ENCODE peak calls at places on chromosomes 13 and 19, in ten cellular contexts. One of them, this sample, is unnamed.

GRCh38 chr19:21423057-21424041 is 26.4 kb downstream of the ZNF493 start:
- DNase-seq in skeletal muscle cell: no peak
- DNase-seq in IMR-90: no peak
- DNase-seq in NCI-H460: no peak
- DNase-seq in stimulated activated CD4-positive, alpha-beta T cell treated with anti-CD3 and anti-CD28 coated beads, Interleukin-2, amount 100 ng/mL, for 48 hours: no peak
- DNase-seq in cardiac fibroblast: no peak
- DNase-seq in DMS 273 treated with DMSO at 0.1 percent for 48 hours: no peak
- DNase-seq in activated naive CD4-positive, alpha-beta T cell: no peak
- DNase-seq in NCI-H1092: no peak
- DNase-seq in coronary artery: no peak
- DNase-seq in this sample: no peak

GRCh38 chr19:1921326-1921725 is 16.1 kb downstream of the ADAT3 start:
- DNase-seq in cardiac fibroblast: no peak
- DNase-seq in skeletal muscle cell: no peak
- DNase-seq in NCI-H1092: no peak
- DNase-seq in stimulated activated CD4-positive, alpha-beta T cell treated with anti-CD3 and anti-CD28 coated beads, Interleukin-2, amount 100 ng/mL, for 48 hours: no peak
- DNase-seq in coronary artery: no peak
- DNase-seq in IMR-90: no peak
- DNase-seq in NCI-H460: no peak
- DNase-seq in activated naive CD4-positive, alpha-beta T cell: no peak
- DNase-seq in DMS 273 treated with DMSO at 0.1 percent for 48 hours: no peak
- DNase-seq in this sample: no peak

GRCh38 chr19:32674153-32674958 is 624 bp downstream of the ANKRD27 start:
- DNase-seq in activated naive CD4-positive, alpha-beta T cell: no peak
- DNase-seq in NCI-H1092: no peak
- DNase-seq in NCI-H460: no peak
- DNase-seq in DMS 273 treated with DMSO at 0.1 percent for 48 hours: no peak
- DNase-seq in skeletal muscle cell: no peak
- DNase-seq in cardiac fibroblast: no peak
- DNase-seq in coronary artery: no peak
- DNase-seq in stimulated activated CD4-positive, alpha-beta T cell treated with anti-CD3 and anti-CD28 coated beads, Interleukin-2, amount 100 ng/mL, for 48 hours: no peak
- DNase-seq in IMR-90: no peak
- DNase-seq in this sample: no peak

GRCh38 chr19:43780706-43781525 is at the start of gene KCNN4:
- DNase-seq in skeletal muscle cell: no peak
- DNase-seq in NCI-H1092: no peak
- DNase-seq in IMR-90: peak
- DNase-seq in NCI-H460: no peak
- DNase-seq in DMS 273 treated with DMSO at 0.1 percent for 48 hours: no peak
- DNase-seq in stimulated activated CD4-positive, alpha-beta T cell treated with anti-CD3 and anti-CD28 coated beads, Interleukin-2, amount 100 ng/mL, for 48 hours: peak
- DNase-seq in activated naive CD4-positive, alpha-beta T cell: peak
- DNase-seq in cardiac fibroblast: no peak
- DNase-seq in coronary artery: no peak
- DNase-seq in this sample: peak

GRCh38 chr19:14974488-14974887 is 5.2 kb downstream of the SLC1A6 start:
- DNase-seq in cardiac fibroblast: no peak
- DNase-seq in coronary artery: no peak
- DNase-seq in skeletal muscle cell: no peak
- DNase-seq in IMR-90: no peak
- DNase-seq in NCI-H1092: no peak
- DNase-seq in stimulated activated CD4-positive, alpha-beta T cell treated with anti-CD3 and anti-CD28 coated beads, Interleukin-2, amount 100 ng/mL, for 48 hours: no peak
- DNase-seq in activated naive CD4-positive, alpha-beta T cell: no peak
- DNase-seq in DMS 273 treated with DMSO at 0.1 percent for 48 hours: no peak
- DNase-seq in NCI-H460: no peak
- DNase-seq in this sample: no peak

GRCh38 chr19:35006342-35006998 is 6.3 kb downstream of the GRAMD1A start:
- DNase-seq in IMR-90: peak
- DNase-seq in DMS 273 treated with DMSO at 0.1 percent for 48 hours: no peak
- DNase-seq in stimulated activated CD4-positive, alpha-beta T cell treated with anti-CD3 and anti-CD28 coated beads, Interleukin-2, amount 100 ng/mL, for 48 hours: no peak
- DNase-seq in coronary artery: no peak
- DNase-seq in activated naive CD4-positive, alpha-beta T cell: no peak
- DNase-seq in cardiac fibroblast: peak
- DNase-seq in skeletal muscle cell: no peak
- DNase-seq in NCI-H1092: no peak
- DNase-seq in NCI-H460: peak
- DNase-seq in this sample: no peak

GRCh38 chr13:98484289-98485219 is 92.4 kb downstream of the STK24 start:
- DNase-seq in activated naive CD4-positive, alpha-beta T cell: no peak
- DNase-seq in coronary artery: peak
- DNase-seq in NCI-H460: peak
- DNase-seq in NCI-H1092: peak
- DNase-seq in skeletal muscle cell: peak
- DNase-seq in cardiac fibroblast: peak
- DNase-seq in stimulated activated CD4-positive, alpha-beta T cell treated with anti-CD3 and anti-CD28 coated beads, Interleukin-2, amount 100 ng/mL, for 48 hours: peak
- DNase-seq in IMR-90: peak
- DNase-seq in DMS 273 treated with DMSO at 0.1 percent for 48 hours: peak
- DNase-seq in this sample: peak

GRCh38 chr13:94169783-94170513 is 309.5 kb downstream of the DCT start:
- DNase-seq in IMR-90: no peak
- DNase-seq in cardiac fibroblast: peak
- DNase-seq in NCI-H460: no peak
- DNase-seq in stimulated activated CD4-positive, alpha-beta T cell treated with anti-CD3 and anti-CD28 coated beads, Interleukin-2, amount 100 ng/mL, for 48 hours: no peak
- DNase-seq in NCI-H1092: no peak
- DNase-seq in DMS 273 treated with DMSO at 0.1 percent for 48 hours: no peak
- DNase-seq in skeletal muscle cell: no peak
- DNase-seq in coronary artery: peak
- DNase-seq in activated naive CD4-positive, alpha-beta T cell: no peak
- DNase-seq in this sample: peak

GRCh38 chr13:28542804-28543203 is 47.9 kb upstream of the FLT1 start:
- DNase-seq in activated naive CD4-positive, alpha-beta T cell: no peak
- DNase-seq in cardiac fibroblast: no peak
- DNase-seq in coronary artery: no peak
- DNase-seq in NCI-H1092: no peak
- DNase-seq in NCI-H460: no peak
- DNase-seq in IMR-90: no peak
- DNase-seq in DMS 273 treated with DMSO at 0.1 percent for 48 hours: no peak
- DNase-seq in stimulated activated CD4-positive, alpha-beta T cell treated with anti-CD3 and anti-CD28 coated beads, Interleukin-2, amount 100 ng/mL, for 48 hours: no peak
- DNase-seq in skeletal muscle cell: no peak
- DNase-seq in this sample: no peak

GRCh38 chr13:26446751-26447150 is 110.7 kb upstream of the WASF3 start:
- DNase-seq in IMR-90: no peak
- DNase-seq in cardiac fibroblast: no peak
- DNase-seq in skeletal muscle cell: no peak
- DNase-seq in DMS 273 treated with DMSO at 0.1 percent for 48 hours: no peak
- DNase-seq in NCI-H1092: no peak
- DNase-seq in activated naive CD4-positive, alpha-beta T cell: no peak
- DNase-seq in stimulated activated CD4-positive, alpha-beta T cell treated with anti-CD3 and anti-CD28 coated beads, Interleukin-2, amount 100 ng/mL, for 48 hours: no peak
- DNase-seq in coronary artery: no peak
- DNase-seq in NCI-H460: no peak
- DNase-seq in this sample: no peak

GRCh38 chr13:97567510-97568243 is 133.7 kb downstream of the RAP2A start:
- DNase-seq in NCI-H460: peak
- DNase-seq in skeletal muscle cell: peak
- DNase-seq in NCI-H1092: no peak
- DNase-seq in stimulated activated CD4-positive, alpha-beta T cell treated with anti-CD3 and anti-CD28 coated beads, Interleukin-2, amount 100 ng/mL, for 48 hours: no peak
- DNase-seq in coronary artery: no peak
- DNase-seq in activated naive CD4-positive, alpha-beta T cell: no peak
- DNase-seq in DMS 273 treated with DMSO at 0.1 percent for 48 hours: no peak
- DNase-seq in cardiac fibroblast: peak
- DNase-seq in IMR-90: peak
- DNase-seq in this sample: peak

GRCh38 chr19:778910-779653 is 18.2 kb upstream of the PTBP1 start:
- DNase-seq in NCI-H460: peak
- DNase-seq in NCI-H1092: no peak
- DNase-seq in DMS 273 treated with DMSO at 0.1 percent for 48 hours: no peak
- DNase-seq in IMR-90: peak
- DNase-seq in activated naive CD4-positive, alpha-beta T cell: no peak
- DNase-seq in stimulated activated CD4-positive, alpha-beta T cell treated with anti-CD3 and anti-CD28 coated beads, Interleukin-2, amount 100 ng/mL, for 48 hours: no peak
- DNase-seq in skeletal muscle cell: peak
- DNase-seq in cardiac fibroblast: peak
- DNase-seq in coronary artery: no peak
- DNase-seq in this sample: peak

GRCh38 chr19:40717880-40718773 is 1.2 kb downstream of the ITPKC start:
- DNase-seq in NCI-H1092: no peak
- DNase-seq in NCI-H460: no peak
- DNase-seq in activated naive CD4-positive, alpha-beta T cell: no peak
- DNase-seq in IMR-90: peak
- DNase-seq in stimulated activated CD4-positive, alpha-beta T cell treated with anti-CD3 and anti-CD28 coated beads, Interleukin-2, amount 100 ng/mL, for 48 hours: no peak
- DNase-seq in skeletal muscle cell: no peak
- DNase-seq in DMS 273 treated with DMSO at 0.1 percent for 48 hours: no peak
- DNase-seq in coronary artery: no peak
- DNase-seq in cardiac fibroblast: peak
- DNase-seq in this sample: peak

GRCh38 chr13:77810430-77810829 is 108.2 kb downstream of the EDNRB start:
- DNase-seq in NCI-H460: peak
- DNase-seq in IMR-90: peak
- DNase-seq in NCI-H1092: no peak
- DNase-seq in coronary artery: no peak
- DNase-seq in DMS 273 treated with DMSO at 0.1 percent for 48 hours: no peak
- DNase-seq in activated naive CD4-positive, alpha-beta T cell: no peak
- DNase-seq in cardiac fibroblast: peak
- DNase-seq in skeletal muscle cell: peak
- DNase-seq in stimulated activated CD4-positive, alpha-beta T cell treated with anti-CD3 and anti-CD28 coated beads, Interleukin-2, amount 100 ng/mL, for 48 hours: no peak
- DNase-seq in this sample: peak

GRCh38 chr13:111656439-111656838 is 336.0 kb downstream of the TEX29 start:
- DNase-seq in IMR-90: no peak
- DNase-seq in DMS 273 treated with DMSO at 0.1 percent for 48 hours: no peak
- DNase-seq in NCI-H1092: no peak
- DNase-seq in activated naive CD4-positive, alpha-beta T cell: no peak
- DNase-seq in NCI-H460: no peak
- DNase-seq in coronary artery: no peak
- DNase-seq in cardiac fibroblast: no peak
- DNase-seq in skeletal muscle cell: no peak
- DNase-seq in stimulated activated CD4-positive, alpha-beta T cell treated with anti-CD3 and anti-CD28 coated beads, Interleukin-2, amount 100 ng/mL, for 48 hours: no peak
- DNase-seq in this sample: no peak

GRCh38 chr13:97238432-97238831 is 16.3 kb downstream of the MBNL2 start:
- DNase-seq in stimulated activated CD4-positive, alpha-beta T cell treated with anti-CD3 and anti-CD28 coated beads, Interleukin-2, amount 100 ng/mL, for 48 hours: no peak
- DNase-seq in activated naive CD4-positive, alpha-beta T cell: no peak
- DNase-seq in skeletal muscle cell: no peak
- DNase-seq in cardiac fibroblast: no peak
- DNase-seq in coronary artery: no peak
- DNase-seq in NCI-H460: no peak
- DNase-seq in NCI-H1092: no peak
- DNase-seq in IMR-90: no peak
- DNase-seq in DMS 273 treated with DMSO at 0.1 percent for 48 hours: no peak
- DNase-seq in this sample: no peak

GRCh38 chr19:2208975-2209374 is 27.2 kb downstream of the PLEKHJ1 start:
- DNase-seq in cardiac fibroblast: peak
- DNase-seq in skeletal muscle cell: no peak
- DNase-seq in NCI-H460: no peak
- DNase-seq in IMR-90: no peak
- DNase-seq in activated naive CD4-positive, alpha-beta T cell: no peak
- DNase-seq in DMS 273 treated with DMSO at 0.1 percent for 48 hours: no peak
- DNase-seq in stimulated activated CD4-positive, alpha-beta T cell treated with anti-CD3 and anti-CD28 coated beads, Interleukin-2, amount 100 ng/mL, for 48 hours: no peak
- DNase-seq in NCI-H1092: no peak
- DNase-seq in coronary artery: no peak
- DNase-seq in this sample: no peak

GRCh38 chr13:96967248-96967745 is 27.0 kb downstream of the OXGR1 start:
- DNase-seq in stimulated activated CD4-positive, alpha-beta T cell treated with anti-CD3 and anti-CD28 coated beads, Interleukin-2, amount 100 ng/mL, for 48 hours: no peak
- DNase-seq in NCI-H1092: no peak
- DNase-seq in skeletal muscle cell: no peak
- DNase-seq in coronary artery: no peak
- DNase-seq in activated naive CD4-positive, alpha-beta T cell: no peak
- DNase-seq in DMS 273 treated with DMSO at 0.1 percent for 48 hours: no peak
- DNase-seq in NCI-H460: peak
- DNase-seq in IMR-90: no peak
- DNase-seq in cardiac fibroblast: no peak
- DNase-seq in this sample: no peak

GRCh38 chr13:37701972-37702371 is 103.4 kb upstream of the POSTN start:
- DNase-seq in coronary artery: peak
- DNase-seq in NCI-H1092: no peak
- DNase-seq in skeletal muscle cell: peak
- DNase-seq in stimulated activated CD4-positive, alpha-beta T cell treated with anti-CD3 and anti-CD28 coated beads, Interleukin-2, amount 100 ng/mL, for 48 hours: no peak
- DNase-seq in NCI-H460: no peak
- DNase-seq in activated naive CD4-positive, alpha-beta T cell: no peak
- DNase-seq in cardiac fibroblast: peak
- DNase-seq in IMR-90: peak
- DNase-seq in DMS 273 treated with DMSO at 0.1 percent for 48 hours: no peak
- DNase-seq in this sample: peak

GRCh38 chr19:33408538-33408937 is 35.0 kb downstream of the CEBPG start:
- DNase-seq in NCI-H1092: no peak
- DNase-seq in skeletal muscle cell: no peak
- DNase-seq in activated naive CD4-positive, alpha-beta T cell: no peak
- DNase-seq in stimulated activated CD4-positive, alpha-beta T cell treated with anti-CD3 and anti-CD28 coated beads, Interleukin-2, amount 100 ng/mL, for 48 hours: no peak
- DNase-seq in cardiac fibroblast: no peak
- DNase-seq in DMS 273 treated with DMSO at 0.1 percent for 48 hours: no peak
- DNase-seq in IMR-90: no peak
- DNase-seq in coronary artery: no peak
- DNase-seq in NCI-H460: no peak
- DNase-seq in this sample: no peak

GRCh38 chr13:45289936-45290563 is 50.9 kb downstream of the TPT1 start:
- DNase-seq in activated naive CD4-positive, alpha-beta T cell: no peak
- DNase-seq in IMR-90: no peak
- DNase-seq in coronary artery: no peak
- DNase-seq in NCI-H460: no peak
- DNase-seq in NCI-H1092: no peak
- DNase-seq in cardiac fibroblast: no peak
- DNase-seq in DMS 273 treated with DMSO at 0.1 percent for 48 hours: no peak
- DNase-seq in skeletal muscle cell: no peak
- DNase-seq in stimulated activated CD4-positive, alpha-beta T cell treated with anti-CD3 and anti-CD28 coated beads, Interleukin-2, amount 100 ng/mL, for 48 hours: no peak
- DNase-seq in this sample: no peak

GRCh38 chr13:28401303-28402056 is 93.4 kb downstream of the FLT1 start:
- DNase-seq in NCI-H1092: no peak
- DNase-seq in cardiac fibroblast: peak
- DNase-seq in skeletal muscle cell: peak
- DNase-seq in DMS 273 treated with DMSO at 0.1 percent for 48 hours: no peak
- DNase-seq in NCI-H460: no peak
- DNase-seq in activated naive CD4-positive, alpha-beta T cell: no peak
- DNase-seq in stimulated activated CD4-positive, alpha-beta T cell treated with anti-CD3 and anti-CD28 coated beads, Interleukin-2, amount 100 ng/mL, for 48 hours: no peak
- DNase-seq in coronary artery: no peak
- DNase-seq in IMR-90: peak
- DNase-seq in this sample: peak

GRCh38 chr19:6728346-6728745 is 7.9 kb upstream of the C3 start:
- DNase-seq in coronary artery: no peak
- DNase-seq in NCI-H1092: no peak
- DNase-seq in activated naive CD4-positive, alpha-beta T cell: no peak
- DNase-seq in DMS 273 treated with DMSO at 0.1 percent for 48 hours: no peak
- DNase-seq in stimulated activated CD4-positive, alpha-beta T cell treated with anti-CD3 and anti-CD28 coated beads, Interleukin-2, amount 100 ng/mL, for 48 hours: no peak
- DNase-seq in skeletal muscle cell: no peak
- DNase-seq in IMR-90: no peak
- DNase-seq in NCI-H460: no peak
- DNase-seq in cardiac fibroblast: no peak
- DNase-seq in this sample: no peak

GRCh38 chr13:43333176-43333575 is 309.8 kb downstream of the DNAJC15 start:
- DNase-seq in stimulated activated CD4-positive, alpha-beta T cell treated with anti-CD3 and anti-CD28 coated beads, Interleukin-2, amount 100 ng/mL, for 48 hours: no peak
- DNase-seq in IMR-90: no peak
- DNase-seq in cardiac fibroblast: no peak
- DNase-seq in coronary artery: no peak
- DNase-seq in activated naive CD4-positive, alpha-beta T cell: no peak
- DNase-seq in NCI-H1092: no peak
- DNase-seq in DMS 273 treated with DMSO at 0.1 percent for 48 hours: no peak
- DNase-seq in skeletal muscle cell: no peak
- DNase-seq in NCI-H460: no peak
- DNase-seq in this sample: no peak

GRCh38 chr19:46009530-46010510 is 13.0 kb downstream of the PGLYRP1 start:
- DNase-seq in NCI-H460: peak
- DNase-seq in stimulated activated CD4-positive, alpha-beta T cell treated with anti-CD3 and anti-CD28 coated beads, Interleukin-2, amount 100 ng/mL, for 48 hours: peak
- DNase-seq in IMR-90: peak
- DNase-seq in activated naive CD4-positive, alpha-beta T cell: peak
- DNase-seq in coronary artery: no peak
- DNase-seq in skeletal muscle cell: no peak
- DNase-seq in cardiac fibroblast: peak
- DNase-seq in DMS 273 treated with DMSO at 0.1 percent for 48 hours: peak
- DNase-seq in NCI-H1092: peak
- DNase-seq in this sample: peak

GRCh38 chr19:18306209-18306902 is 16.5 kb downstream of the LSM4 start:
- DNase-seq in IMR-90: no peak
- DNase-seq in NCI-H1092: no peak
- DNase-seq in NCI-H460: no peak
- DNase-seq in DMS 273 treated with DMSO at 0.1 percent for 48 hours: no peak
- DNase-seq in cardiac fibroblast: no peak
- DNase-seq in coronary artery: no peak
- DNase-seq in skeletal muscle cell: no peak
- DNase-seq in activated naive CD4-positive, alpha-beta T cell: no peak
- DNase-seq in stimulated activated CD4-positive, alpha-beta T cell treated with anti-CD3 and anti-CD28 coated beads, Interleukin-2, amount 100 ng/mL, for 48 hours: no peak
- DNase-seq in this sample: no peak

GRCh38 chr19:37594982-37595382 is 306 bp downstream of the ZNF540 start:
- DNase-seq in cardiac fibroblast: peak
- DNase-seq in DMS 273 treated with DMSO at 0.1 percent for 48 hours: peak
- DNase-seq in IMR-90: peak
- DNase-seq in stimulated activated CD4-positive, alpha-beta T cell treated with anti-CD3 and anti-CD28 coated beads, Interleukin-2, amount 100 ng/mL, for 48 hours: peak
- DNase-seq in coronary artery: peak
- DNase-seq in skeletal muscle cell: peak
- DNase-seq in activated naive CD4-positive, alpha-beta T cell: peak
- DNase-seq in NCI-H460: no peak
- DNase-seq in NCI-H1092: peak
- DNase-seq in this sample: peak

GRCh38 chr19:28694812-28695211 is 518.1 kb downstream of the UQCRFS1 start:
- DNase-seq in NCI-H460: no peak
- DNase-seq in IMR-90: no peak
- DNase-seq in NCI-H1092: no peak
- DNase-seq in activated naive CD4-positive, alpha-beta T cell: no peak
- DNase-seq in cardiac fibroblast: no peak
- DNase-seq in DMS 273 treated with DMSO at 0.1 percent for 48 hours: no peak
- DNase-seq in skeletal muscle cell: no peak
- DNase-seq in stimulated activated CD4-positive, alpha-beta T cell treated with anti-CD3 and anti-CD28 coated beads, Interleukin-2, amount 100 ng/mL, for 48 hours: no peak
- DNase-seq in coronary artery: no peak
- DNase-seq in this sample: no peak